ENCODE peak calls at places on chromosomes 11 and 22, in seven cellular contexts. Q, J, P, I, W, Z and V are unnamed samples.

GRCh38 chr22:20211997-20212753 is 55.9 kb downstream of the RTN4R start:
- DNase-seq in Q (no peak), P (no peak), Z (no peak), W (peak; percentile 7), I (no peak), J (no peak), V (no peak)

GRCh38 chr11:10067629-10068300 is 226.3 kb downstream of the SBF2 start:
- DNase-seq in W (no peak), P (no peak), I (peak; percentile 54), Z (no peak), J (no peak), Q (no peak), V (no peak)

GRCh38 chr11:77375114-77375513 is 73.6 kb upstream of the GDPD4 start:
- DNase-seq in Q (no peak), J (no peak), I (no peak), Z (no peak), W (peak; percentile 57), P (no peak), V (no peak)

GRCh38 chr22:42800731-42801536 is 56.1 kb downstream of the ARFGAP3 start:
- DNase-seq in Q (no peak), I (peak; percentile 83), J (no peak), Z (no peak), P (no peak), W (no peak), V (no peak)

GRCh38 chr11:102153082-102153481 is 42.8 kb downstream of the YAP1 start:
- DNase-seq in Q (no peak), W (no peak), P (no peak), I (no peak), Z (no peak), J (no peak), V (no peak)

GRCh38 chr11:35458846-35459245 is 39.5 kb upstream of the SLC1A2 start:
- DNase-seq in Z (no peak), J (no peak), Q (no peak), I (no peak), P (no peak), W (no peak), V (no peak)

GRCh38 chr11:20126724-20127123 is 33.6 kb downstream of the DBX1 start:
- DNase-seq in I (no peak), J (no peak), Z (no peak), P (no peak), W (no peak), Q (no peak), V (no peak)

GRCh38 chr11:67436459-67437081 is 912 bp downstream of the PTPRCAP start:
- DNase-seq in P (peak; percentile 69), J (peak; percentile 85), W (no peak), Q (no peak), I (peak; percentile 96), Z (peak; percentile 19), V (peak; percentile 32)

GRCh38 chr11:126918556-126918955 is 82.0 kb downstream of the KIRREL3 start:
- DNase-seq in Q (no peak), J (no peak), P (no peak), W (peak; percentile 54), Z (no peak), I (no peak), V (no peak)

GRCh38 chr11:32090774-32091370 is at the start of gene RCN1:
- DNase-seq in Q (peak; percentile 91), J (peak; percentile 95), P (peak; percentile 47), Z (peak; percentile 91), I (peak; percentile 95), W (peak; percentile 86), V (peak; percentile 74)

GRCh38 chr11:106397787-106398355 is 320.4 kb downstream of the AASDHPPT start:
- DNase-seq in W (no peak), P (no peak), J (no peak), I (no peak), Q (no peak), Z (no peak), V (no peak)

GRCh38 chr22:20406686-20407408 is 12.9 kb downstream of the ZNF74 start:
- DNase-seq in W (no peak), I (no peak), Z (no peak), P (no peak), J (no peak), Q (no peak), V (no peak)

GRCh38 chr11:45262900-45263299 is 23.2 kb downstream of the SYT13 start:
- DNase-seq in Q (no peak), W (no peak), I (no peak), J (no peak), P (no peak), Z (no peak), V (no peak)

GRCh38 chr22:42688241-42688913 is 32.3 kb downstream of the A4GALT start:
- DNase-seq in I (peak; percentile 89), J (peak; percentile 77), W (peak; percentile 93), Q (peak; percentile 38), Z (peak; percentile 96), P (no peak), V (peak; percentile 97)

GRCh38 chr11:124891390-124891861 is 6.2 kb downstream of the ROBO4 start:
- DNase-seq in W (no peak), P (no peak), Q (no peak), J (peak; percentile 77), Z (no peak), I (peak; percentile 67), V (no peak)

GRCh38 chr11:47918882-47919495 is 61.4 kb upstream of the PTPRJ start:
- DNase-seq in P (no peak), J (no peak), I (peak; percentile 58), W (peak; percentile 60), Z (peak; percentile 73), Q (no peak), V (no peak)

GRCh38 chr22:46592390-46592872 is 27.8 kb upstream of the GRAMD4 start:
- DNase-seq in J (no peak), Z (no peak), W (peak; percentile 71), Q (no peak), I (peak; percentile 50), P (no peak), V (no peak)

GRCh38 chr11:45180888-45181594 is 34.6 kb downstream of the PRDM11 start:
- DNase-seq in I (peak; percentile 45), Z (peak; percentile 80), Q (peak; percentile 38), W (peak; percentile 41), P (no peak), J (peak; percentile 69), V (peak; percentile 21)

GRCh38 chr11:18617688-18618340 is 16.3 kb downstream of the SPTY2D1 start:
- DNase-seq in J (no peak), P (no peak), W (peak; percentile 71), Q (no peak), Z (peak; percentile 33), I (no peak), V (no peak)

GRCh38 chr11:57873196-57873911 is 111.8 kb downstream of the CTNND1 start:
- DNase-seq in Z (no peak), J (no peak), P (no peak), W (peak; percentile 18), Q (no peak), I (no peak), V (peak; percentile 54)

GRCh38 chr11:22510741-22511140 is 114.9 kb downstream of the FANCF start:
- DNase-seq in Q (no peak), W (peak; percentile 44), I (no peak), P (no peak), Z (no peak), J (no peak), V (peak; percentile 34)

GRCh38 chr11:66368484-66368883 is 3.1 kb downstream of the SLC29A2 start:
- DNase-seq in I (no peak), Q (no peak), J (no peak), W (no peak), Z (no peak), P (no peak), V (no peak)

GRCh38 chr11:9607511-9607899 is 34.0 kb downstream of the WEE1 start:
- DNase-seq in Q (no peak), Z (no peak), J (no peak), P (no peak), W (no peak), I (no peak), V (no peak)

GRCh38 chr11:66495401-66495844 is 15.0 kb upstream of the BBS1 start:
- DNase-seq in J (peak; percentile 71), P (no peak), W (no peak), Q (no peak), Z (no peak), I (no peak), V (no peak)

GRCh38 chr22:17890245-17890671 is 116.0 kb upstream of the BID start:
- DNase-seq in W (peak; percentile 53), Q (no peak), P (no peak), Z (peak; percentile 13), J (no peak), I (no peak), V (no peak)

GRCh38 chr22:49775191-49776052 is 52.3 kb downstream of the BRD1 start:
- DNase-seq in Z (no peak), I (no peak), Q (no peak), W (no peak), P (no peak), J (no peak), V (no peak)

GRCh38 chr11:86741489-86742435 is 58.6 kb upstream of the PRSS23 start:
- DNase-seq in J (no peak), I (no peak), P (no peak), Z (peak; percentile 89), Q (no peak), W (peak; percentile 95), V (peak; percentile 50)
- H3K79me1 ChIP-seq in J (no peaks in the 10 kb centered on the region), I (no peaks in the 10 kb centered on the region), P (no peaks in the 10 kb centered on the region), Z (no peaks in the 10 kb centered on the region), Q (peaks cover 2% of the 10 kb centered on the region), W (no peaks in the 10 kb centered on the region), V (peaks cover 48% of the 10 kb centered on the region)

GRCh38 chr11:39341461-39341860 is 2118.0 kb downstream of the LRRC4C start:
- DNase-seq in Z (no peak), J (no peak), W (no peak), P (no peak), I (no peak), Q (no peak), V (no peak)
- H3K79me1 ChIP-seq in Z (no peaks in the 10 kb centered on the region), J (no peaks in the 10 kb centered on the region), W (no peaks in the 10 kb centered on the region), P (no peaks in the 10 kb centered on the region), I (no peaks in the 10 kb centered on the region), Q (no peaks in the 10 kb centered on the region), V (no peaks in the 10 kb centered on the region)

GRCh38 chr22:28903719-28904118 is 20.3 kb downstream of the ZNRF3 start:
- DNase-seq in Z (no peak), P (no peak), I (peak; percentile 57), W (no peak), J (no peak), Q (no peak), V (no peak)

GRCh38 chr22:28904211-28904808 is 20.9 kb downstream of the ZNRF3 start:
- DNase-seq in Q (no peak), J (no peak), Z (peak; percentile 29), I (peak; percentile 60), W (peak; percentile 66), P (no peak), V (no peak)

GRCh38 chr22:28906312-28906711 is 22.9 kb downstream of the ZNRF3 start:
- DNase-seq in I (no peak), Z (no peak), Q (no peak), P (no peak), J (no peak), W (no peak), V (no peak)

GRCh38 chr22:28907311-28908008 is 24.1 kb downstream of the ZNRF3 start:
- DNase-seq in Z (no peak), W (peak; percentile 16), J (no peak), I (no peak), Q (no peak), P (no peak), V (no peak)

GRCh38 chr22:28905433-28905832 is 22.1 kb downstream of the ZNRF3 start:
- DNase-seq in I (no peak), Q (no peak), Z (no peak), P (no peak), J (no peak), W (no peak), V (no peak)
- H3K79me1 ChIP-seq in I (peaks cover 26% of the 10 kb centered on the region), Q (no peaks in the 10 kb centered on the region), Z (peaks cover 38% of the 10 kb centered on the region), P (peaks cover 19% of the 10 kb centered on the region), J (peaks cover 18% of the 10 kb centered on the region), W (peaks cover 12% of the 10 kb centered on the region), V (peaks cover 24% of the 10 kb centered on the region)

GRCh38 chr11:117314840-117315239 is 1.2 kb downstream of the BACE1 start:
- DNase-seq in P (no peak), W (no peak), Q (no peak), J (no peak), I (peak; percentile 47), Z (peak; percentile 27), V (no peak)
- H3K79me1 ChIP-seq in P (no peaks in the 10 kb centered on the region), W (peaks cover 29% of the 10 kb centered on the region), Q (no peaks in the 10 kb centered on the region), J (no peaks in the 10 kb centered on the region), I (no peaks in the 10 kb centered on the region), Z (peaks cover 36% of the 10 kb centered on the region), V (no peaks in the 10 kb centered on the region)